ENCODE peak calls at places on chromosomes 11 and 22, in seven cellular contexts. One of them, this sample, is unnamed. For H3K36me3, the result is how much of the 10 kb centered on the place peaks cover.

GRCh38 chr11:20661445-20661844 is 7.9 kb upstream of the NELL1 start:
- DNase-seq in HCT116: no peak
- DNase-seq in cardiac muscle cell: no peak
- DNase-seq in naive thymus-derived CD4-positive, alpha-beta T cell: no peak
- DNase-seq in bronchial epithelial cell: no peak
- DNase-seq in uterus: no peak
- DNase-seq in psoas muscle: no peak
- DNase-seq in this sample: no peak

GRCh38 chr11:123702137-123702536 is 39.3 kb downstream of the ZNF202 start:
- DNase-seq in HCT116: no peak
- DNase-seq in cardiac muscle cell: peak
- DNase-seq in naive thymus-derived CD4-positive, alpha-beta T cell: no peak
- DNase-seq in bronchial epithelial cell: no peak
- DNase-seq in uterus: no peak
- DNase-seq in psoas muscle: no peak
- DNase-seq in this sample: no peak

GRCh38 chr11:33257160-33257896 is at the start of gene HIPK3:
- DNase-seq in HCT116: no peak
- DNase-seq in cardiac muscle cell: peak
- DNase-seq in naive thymus-derived CD4-positive, alpha-beta T cell: peak
- DNase-seq in bronchial epithelial cell: peak
- DNase-seq in uterus: peak
- DNase-seq in psoas muscle: peak
- DNase-seq in this sample: peak

GRCh38 chr11:64757549-64758329 is 2.0 kb downstream of the PYGM start:
- DNase-seq in HCT116: no peak
- DNase-seq in cardiac muscle cell: no peak
- DNase-seq in naive thymus-derived CD4-positive, alpha-beta T cell: no peak
- DNase-seq in bronchial epithelial cell: no peak
- DNase-seq in uterus: peak
- DNase-seq in psoas muscle: no peak
- DNase-seq in this sample: no peak

GRCh38 chr22:50209893-50210292 is 9.1 kb downstream of the SELENOO start:
- DNase-seq in HCT116: no peak
- DNase-seq in cardiac muscle cell: peak
- DNase-seq in naive thymus-derived CD4-positive, alpha-beta T cell: peak
- DNase-seq in bronchial epithelial cell: peak
- DNase-seq in uterus: peak
- DNase-seq in psoas muscle: peak
- DNase-seq in this sample: no peak

GRCh38 chr11:121589946-121590537 is 137.3 kb upstream of the SORL1-AS1 start:
- DNase-seq in HCT116: no peak
- DNase-seq in cardiac muscle cell: no peak
- DNase-seq in naive thymus-derived CD4-positive, alpha-beta T cell: no peak
- DNase-seq in bronchial epithelial cell: no peak
- DNase-seq in uterus: no peak
- DNase-seq in psoas muscle: no peak
- DNase-seq in this sample: no peak

GRCh38 chr11:131865860-131866259 is 495.4 kb downstream of the NTM start:
- DNase-seq in HCT116: no peak
- DNase-seq in cardiac muscle cell: no peak
- DNase-seq in naive thymus-derived CD4-positive, alpha-beta T cell: no peak
- DNase-seq in bronchial epithelial cell: no peak
- DNase-seq in uterus: no peak
- DNase-seq in psoas muscle: no peak
- DNase-seq in this sample: no peak

GRCh38 chr22:21764038-21764804 is 28.6 kb upstream of the YPEL1 start:
- DNase-seq in HCT116: no peak
- DNase-seq in cardiac muscle cell: no peak
- DNase-seq in naive thymus-derived CD4-positive, alpha-beta T cell: no peak
- DNase-seq in bronchial epithelial cell: no peak
- DNase-seq in uterus: no peak
- DNase-seq in psoas muscle: no peak
- DNase-seq in this sample: no peak

GRCh38 chr22:37905534-37906363 is at the start of gene MICALL1:
- DNase-seq in HCT116: no peak
- DNase-seq in cardiac muscle cell: peak
- DNase-seq in naive thymus-derived CD4-positive, alpha-beta T cell: peak
- DNase-seq in bronchial epithelial cell: peak
- DNase-seq in uterus: peak
- DNase-seq in psoas muscle: peak
- DNase-seq in this sample: no peak

GRCh38 chr11:114243461-114244372 is 52.5 kb upstream of the NNMT start:
- DNase-seq in HCT116: no peak
- DNase-seq in cardiac muscle cell: no peak
- DNase-seq in naive thymus-derived CD4-positive, alpha-beta T cell: no peak
- DNase-seq in bronchial epithelial cell: no peak
- DNase-seq in uterus: no peak
- DNase-seq in psoas muscle: peak
- DNase-seq in this sample: no peak

GRCh38 chr11:96061730-96062524 is 138.0 kb upstream of the MTMR2 start:
- DNase-seq in HCT116: no peak
- DNase-seq in cardiac muscle cell: no peak
- DNase-seq in naive thymus-derived CD4-positive, alpha-beta T cell: peak
- DNase-seq in bronchial epithelial cell: peak
- DNase-seq in uterus: no peak
- DNase-seq in psoas muscle: no peak
- DNase-seq in this sample: no peak

GRCh38 chr11:88326112-88326511 is 11.4 kb downstream of the CTSC start:
- DNase-seq in HCT116: no peak
- DNase-seq in cardiac muscle cell: no peak
- DNase-seq in naive thymus-derived CD4-positive, alpha-beta T cell: no peak
- DNase-seq in bronchial epithelial cell: no peak
- DNase-seq in uterus: no peak
- DNase-seq in psoas muscle: no peak
- DNase-seq in this sample: no peak

GRCh38 chr11:85717360-85717927 is 31.4 kb upstream of the CCDC89 start:
- DNase-seq in HCT116: no peak
- DNase-seq in cardiac muscle cell: no peak
- DNase-seq in naive thymus-derived CD4-positive, alpha-beta T cell: no peak
- DNase-seq in bronchial epithelial cell: no peak
- DNase-seq in uterus: no peak
- DNase-seq in psoas muscle: no peak
- DNase-seq in this sample: no peak
- H3K4me3 ChIP-seq in HCT116: no peak
- H3K4me3 ChIP-seq in cardiac muscle cell: no peak
- H3K4me3 ChIP-seq in naive thymus-derived CD4-positive, alpha-beta T cell: no peak
- H3K4me3 ChIP-seq in bronchial epithelial cell: no peak
- H3K4me3 ChIP-seq in uterus: no peak
- H3K4me3 ChIP-seq in psoas muscle: no peak
- H3K4me3 ChIP-seq in this sample: no peak

DNA sequence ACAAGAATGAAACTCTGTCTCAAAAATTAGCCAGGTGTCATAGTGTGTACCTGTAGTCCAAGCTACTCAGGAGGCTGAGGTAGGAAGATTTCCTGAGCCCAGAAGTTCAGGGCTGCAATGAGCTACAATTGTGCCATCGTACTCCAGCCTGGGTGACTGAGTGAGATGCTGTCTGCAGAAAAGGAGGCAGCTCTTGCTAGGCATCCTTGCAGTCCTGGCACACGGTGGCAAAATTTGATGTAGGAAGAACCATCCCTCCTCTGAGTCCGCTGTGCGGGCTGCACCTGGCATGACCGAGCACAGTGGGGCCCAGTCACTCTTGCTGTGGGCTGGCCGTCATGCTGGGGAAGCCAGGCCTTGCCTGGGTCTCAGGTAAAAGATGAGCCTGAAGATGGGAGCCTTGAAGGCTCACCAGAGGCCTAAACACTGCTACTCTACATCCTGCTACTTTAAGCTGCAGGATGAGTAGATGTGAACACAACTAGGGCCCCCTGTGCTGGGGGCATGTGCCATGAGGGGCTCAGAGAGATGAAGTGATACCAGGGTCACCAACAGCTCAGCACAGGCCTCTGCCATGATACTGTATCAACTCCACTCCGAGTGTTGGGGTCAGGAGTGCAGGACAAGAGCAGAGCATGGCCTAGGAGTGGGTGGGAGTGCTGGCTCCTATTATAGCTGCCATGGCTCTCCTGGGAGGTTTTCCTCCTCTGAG is 18.6 kb downstream of the CDC45 start:
- DNase-seq in HCT116: no peak
- DNase-seq in cardiac muscle cell: no peak
- DNase-seq in naive thymus-derived CD4-positive, alpha-beta T cell: no peak
- DNase-seq in bronchial epithelial cell: no peak
- DNase-seq in uterus: no peak
- DNase-seq in psoas muscle: no peak
- DNase-seq in this sample: no peak
- H3K36me3 ChIP-seq in HCT116: under half
- H3K36me3 ChIP-seq in cardiac muscle cell: under half
- H3K36me3 ChIP-seq in naive thymus-derived CD4-positive, alpha-beta T cell: under half
- H3K36me3 ChIP-seq in bronchial epithelial cell: under half
- H3K36me3 ChIP-seq in uterus: under half
- H3K36me3 ChIP-seq in psoas muscle: under half
- H3K36me3 ChIP-seq in this sample: under half

GRCh38 chr22:41910599-41911291 is 4.1 kb downstream of the SHISA8 start:
- DNase-seq in HCT116: no peak
- DNase-seq in cardiac muscle cell: peak
- DNase-seq in naive thymus-derived CD4-positive, alpha-beta T cell: peak
- DNase-seq in bronchial epithelial cell: no peak
- DNase-seq in uterus: no peak
- DNase-seq in psoas muscle: no peak
- DNase-seq in this sample: no peak
- H3K4me3 ChIP-seq in HCT116: no peak
- H3K4me3 ChIP-seq in cardiac muscle cell: peak
- H3K4me3 ChIP-seq in naive thymus-derived CD4-positive, alpha-beta T cell: peak
- H3K4me3 ChIP-seq in bronchial epithelial cell: no peak
- H3K4me3 ChIP-seq in uterus: peak
- H3K4me3 ChIP-seq in psoas muscle: peak
- H3K4me3 ChIP-seq in this sample: peak

GRCh38 chr22:41885576-41885975 is 29.3 kb downstream of the SHISA8 start:
- DNase-seq in HCT116: no peak
- DNase-seq in cardiac muscle cell: no peak
- DNase-seq in naive thymus-derived CD4-positive, alpha-beta T cell: no peak
- DNase-seq in bronchial epithelial cell: no peak
- DNase-seq in uterus: no peak
- DNase-seq in psoas muscle: no peak
- DNase-seq in this sample: no peak
- H3K36me3 ChIP-seq in HCT116: half or more
- H3K36me3 ChIP-seq in cardiac muscle cell: half or more
- H3K36me3 ChIP-seq in naive thymus-derived CD4-positive, alpha-beta T cell: half or more
- H3K36me3 ChIP-seq in bronchial epithelial cell: half or more
- H3K36me3 ChIP-seq in uterus: under half
- H3K36me3 ChIP-seq in psoas muscle: under half
- H3K36me3 ChIP-seq in this sample: half or more

GRCh38 chr22:20395181-20395896 is 1.4 kb downstream of the ZNF74 start:
- DNase-seq in HCT116: no peak
- DNase-seq in cardiac muscle cell: no peak
- DNase-seq in naive thymus-derived CD4-positive, alpha-beta T cell: no peak
- DNase-seq in bronchial epithelial cell: no peak
- DNase-seq in uterus: no peak
- DNase-seq in psoas muscle: no peak
- DNase-seq in this sample: no peak

GRCh38 chr22:20398420-20398819 is 4.5 kb downstream of the ZNF74 start:
- DNase-seq in HCT116: no peak
- DNase-seq in cardiac muscle cell: no peak
- DNase-seq in naive thymus-derived CD4-positive, alpha-beta T cell: no peak
- DNase-seq in bronchial epithelial cell: no peak
- DNase-seq in uterus: no peak
- DNase-seq in psoas muscle: no peak
- DNase-seq in this sample: no peak

GRCh38 chr22:20396639-20397038 is 2.7 kb downstream of the ZNF74 start:
- DNase-seq in HCT116: no peak
- DNase-seq in cardiac muscle cell: peak
- DNase-seq in naive thymus-derived CD4-positive, alpha-beta T cell: no peak
- DNase-seq in bronchial epithelial cell: no peak
- DNase-seq in uterus: no peak
- DNase-seq in psoas muscle: no peak
- DNase-seq in this sample: no peak

GRCh38 chr22:20395897-20396287 is 1.9 kb downstream of the ZNF74 start:
- DNase-seq in HCT116: no peak
- DNase-seq in cardiac muscle cell: no peak
- DNase-seq in naive thymus-derived CD4-positive, alpha-beta T cell: no peak
- DNase-seq in bronchial epithelial cell: no peak
- DNase-seq in uterus: no peak
- DNase-seq in psoas muscle: no peak
- DNase-seq in this sample: no peak

GRCh38 chr22:20397498-20397897 is 3.5 kb downstream of the ZNF74 start:
- DNase-seq in HCT116: no peak
- DNase-seq in cardiac muscle cell: no peak
- DNase-seq in naive thymus-derived CD4-positive, alpha-beta T cell: no peak
- DNase-seq in bronchial epithelial cell: no peak
- DNase-seq in uterus: no peak
- DNase-seq in psoas muscle: no peak
- DNase-seq in this sample: no peak
- H3K4me3 ChIP-seq in HCT116: no peak
- H3K4me3 ChIP-seq in cardiac muscle cell: no peak
- H3K4me3 ChIP-seq in naive thymus-derived CD4-positive, alpha-beta T cell: no peak
- H3K4me3 ChIP-seq in bronchial epithelial cell: no peak
- H3K4me3 ChIP-seq in uterus: no peak
- H3K4me3 ChIP-seq in psoas muscle: no peak
- H3K4me3 ChIP-seq in this sample: no peak

DNA sequence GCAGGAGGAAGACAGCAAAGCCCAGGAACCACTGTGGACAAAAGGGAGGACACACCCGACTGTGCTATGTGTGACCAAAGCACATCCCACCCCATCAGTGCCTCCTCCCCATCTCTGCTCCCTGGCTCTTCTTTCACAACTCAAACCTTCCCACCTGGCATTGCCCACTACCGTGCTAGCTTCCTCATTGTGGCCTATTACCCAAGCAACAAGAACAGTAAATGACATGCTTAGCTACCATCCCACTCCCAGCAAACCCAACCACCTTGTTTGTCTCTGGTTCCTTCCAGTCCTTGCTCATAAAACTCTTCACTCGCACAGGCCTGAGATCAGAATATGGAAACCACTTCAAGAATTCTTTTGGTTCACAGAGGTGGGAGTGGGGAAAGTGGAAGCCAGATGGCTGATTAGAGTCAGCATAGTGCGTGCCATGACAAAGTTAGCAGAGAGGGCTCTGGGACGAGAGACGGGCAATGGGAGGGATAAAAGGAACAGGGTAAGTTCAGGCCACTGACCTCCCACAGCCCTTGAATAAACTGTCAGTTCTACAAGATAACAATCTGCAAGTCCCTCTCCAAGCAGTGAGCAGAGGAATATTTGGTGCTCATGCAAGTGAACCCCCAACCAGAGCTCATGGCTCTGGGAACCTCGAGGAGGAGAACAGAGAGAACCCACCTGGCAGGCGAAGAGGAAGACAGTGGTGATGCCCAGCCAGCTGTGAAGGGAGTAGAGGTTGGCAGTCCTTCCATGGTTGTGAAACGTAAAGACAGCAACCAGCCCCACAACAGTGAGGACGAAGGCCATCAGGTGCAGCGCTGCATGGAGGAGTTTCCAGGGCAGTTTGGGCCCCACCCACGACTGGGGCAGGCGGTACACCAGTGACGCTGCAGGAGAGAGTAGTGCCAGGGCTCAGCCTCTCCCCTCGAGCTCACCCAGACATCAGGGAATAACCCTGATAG is 8.3 kb downstream of the CYB561A3 start:
- DNase-seq in HCT116: no peak
- DNase-seq in cardiac muscle cell: no peak
- DNase-seq in naive thymus-derived CD4-positive, alpha-beta T cell: no peak
- DNase-seq in bronchial epithelial cell: no peak
- DNase-seq in uterus: no peak
- DNase-seq in psoas muscle: no peak
- DNase-seq in this sample: no peak
- H3K36me3 ChIP-seq in HCT116: under half
- H3K36me3 ChIP-seq in cardiac muscle cell: under half
- H3K36me3 ChIP-seq in naive thymus-derived CD4-positive, alpha-beta T cell: half or more
- H3K36me3 ChIP-seq in bronchial epithelial cell: under half
- H3K36me3 ChIP-seq in uterus: under half
- H3K36me3 ChIP-seq in psoas muscle: under half
- H3K36me3 ChIP-seq in this sample: under half

GRCh38 chr11:117986981-117987495 is 844 bp downstream of the IL10RA start:
- DNase-seq in HCT116: no peak
- DNase-seq in cardiac muscle cell: no peak
- DNase-seq in naive thymus-derived CD4-positive, alpha-beta T cell: peak
- DNase-seq in bronchial epithelial cell: peak
- DNase-seq in uterus: no peak
- DNase-seq in psoas muscle: no peak
- DNase-seq in this sample: no peak
- H3K4me3 ChIP-seq in HCT116: peak
- H3K4me3 ChIP-seq in cardiac muscle cell: no peak
- H3K4me3 ChIP-seq in naive thymus-derived CD4-positive, alpha-beta T cell: peak
- H3K4me3 ChIP-seq in bronchial epithelial cell: no peak
- H3K4me3 ChIP-seq in uterus: peak
- H3K4me3 ChIP-seq in psoas muscle: peak
- H3K4me3 ChIP-seq in this sample: peak